ENCODE peak calls at places on chromosome 13, in seven cellular contexts. G, F, M, L, Q, B and S are unnamed samples.

GRCh38 chr13:111371720-111372119 is 51.3 kb downstream of the TEX29 start:
- DNase-seq in G (no peak), M (no peak), L (no peak), F (no peak), Q (no peak), B (no peak), S (no peak)

GRCh38 chr13:45500492-45501174 is 35.9 kb downstream of the COG3 start:
- DNase-seq in F (no peak), L (no peak), G (peak; percentile 3), Q (peak; percentile 15), M (peak; percentile 69), B (no peak), S (no peak)

GRCh38 chr13:33270906-33271538 is 14.5 kb downstream of the STARD13 start:
- DNase-seq in L (no peak), M (no peak), B (no peak), G (no peak), Q (no peak), F (no peak), S (no peak)

GRCh38 chr13:43390101-43390500 is 366.7 kb downstream of the DNAJC15 start:
- DNase-seq in G (no peak), L (no peak), B (no peak), F (no peak), Q (no peak), M (no peak), S (no peak)

GRCh38 chr13:19181021-19181620 is 503 bp downstream of the TUBA3C start:
- DNase-seq in F (no peak), M (no peak), Q (no peak), G (no peak), B (no peak), L (no peak), S (no peak)

GRCh38 chr13:106373989-106374572 is 161.4 kb downstream of the EFNB2 start:
- DNase-seq in G (no peak), Q (no peak), L (no peak), B (no peak), M (no peak), F (no peak), S (no peak)

GRCh38 chr13:49240017-49240416 is 7.7 kb upstream of the CDADC1 start:
- DNase-seq in F (no peak), M (no peak), L (no peak), B (no peak), Q (peak; percentile 49), G (peak; percentile 21), S (peak; percentile 14)

GRCh38 chr13:92896842-92897241 is 329.8 kb upstream of the GPC6 start:
- DNase-seq in M (no peak), Q (peak; percentile 55), F (no peak), L (no peak), B (no peak), G (no peak), S (no peak)

GRCh38 chr13:30520571-30520970 is 54.8 kb upstream of the HMGB1 start:
- DNase-seq in M (peak; percentile 21), B (no peak), G (no peak), L (no peak), Q (no peak), F (no peak), S (no peak)

GRCh38 chr13:99442273-99442895 is 58.9 kb upstream of the TM9SF2 start:
- DNase-seq in Q (peak; percentile 68), M (no peak), L (no peak), B (no peak), F (no peak), G (no peak), S (peak; percentile 41)

GRCh38 chr13:41978007-41978406 is 17.1 kb upstream of the VWA8 start:
- DNase-seq in Q (no peak), L (no peak), G (no peak), B (no peak), F (no peak), M (no peak), S (no peak)

GRCh38 chr13:114090476-114090875 is 41.9 kb downstream of the RASA3 start:
- DNase-seq in B (no peak), Q (no peak), G (no peak), F (no peak), L (no peak), M (no peak), S (no peak)

GRCh38 chr13:110726726-110727125 is 13.2 kb downstream of the ING1 start:
- DNase-seq in G (no peak), M (no peak), L (peak; percentile 86), Q (no peak), B (peak; percentile 61), F (no peak), S (peak; percentile 41)

GRCh38 chr13:106381083-106381482 is 154.4 kb downstream of the EFNB2 start:
- DNase-seq in Q (no peak), G (no peak), L (no peak), F (no peak), M (no peak), B (no peak), S (no peak)

GRCh38 chr13:41523396-41523795 is 66.0 kb downstream of the RGCC start:
- DNase-seq in M (no peak), B (no peak), G (no peak), L (no peak), F (no peak), Q (no peak), S (no peak)

GRCh38 chr13:43865892-43866291 is 13.6 kb downstream of the CCDC122 start:
- DNase-seq in M (peak; percentile 43), B (no peak), L (no peak), G (no peak), Q (no peak), F (no peak), S (no peak)

GRCh38 chr13:83940742-83941141 is 58.5 kb upstream of the SLITRK1 start:
- DNase-seq in L (no peak), B (no peak), G (no peak), F (no peak), M (no peak), Q (no peak), S (no peak)

GRCh38 chr13:100347941-100348340 is 240.6 kb downstream of the GGACT start:
- DNase-seq in B (no peak), Q (no peak), L (no peak), F (no peak), G (no peak), M (no peak), S (no peak)

GRCh38 chr13:75762967-75763366 is 126.8 kb downstream of the LMO7 start:
- DNase-seq in Q (no peak), M (no peak), F (no peak), G (no peak), L (no peak), B (no peak), S (no peak)

GRCh38 chr13:26377038-26377437 is 123.1 kb downstream of the CDK8 start:
- DNase-seq in L (no peak), F (peak; percentile 17), B (no peak), Q (peak; percentile 51), G (no peak), M (no peak), S (no peak)

GRCh38 chr13:111409413-111409812 is 89.0 kb downstream of the TEX29 start:
- DNase-seq in Q (no peak), G (no peak), L (no peak), M (no peak), F (no peak), B (no peak), S (no peak)

GRCh38 chr13:98423417-98423816 is 153.5 kb downstream of the STK24 start:
- DNase-seq in F (no peak), G (no peak), L (no peak), M (no peak), Q (no peak), B (no peak), S (no peak)